ENCODE peak calls at places on chromosomes 6 and 20, in ten cellular contexts. G is IMR-90, A is heart left ventricle, E is NB4, T is GM12892, H is thyroid gland, I is GM12878, U is right lobe of liver, N is sigmoid colon, K is lower leg skin. F is an unnamed sample.

GRCh38 chr6:156884306-156884705 is 107.1 kb downstream of the ARID1B start:
- DNase-seq in G (no peak), A (no peak), E (no peak), T (no peak), H (no peak), I (no peak), U (no peak), N (no peak), K (no peak), F (no peak)

GRCh38 chr6:169807699-169808607 is 56.5 kb downstream of the ERMARD start:
- DNase-seq in G (no peak), A (no peak), E (no peak), T (no peak), H (no peak), I (no peak), U (no peak), N (no peak), K (peak), F (no peak)

GRCh38 chr20:24934101-24934661 is 14.9 kb upstream of the CST7 start:
- DNase-seq in G (no peak), A (no peak), E (no peak), T (no peak), H (no peak), I (no peak), U (no peak), N (peak), K (peak), F (no peak)

GRCh38 chr6:25354078-25354940 is 75.1 kb downstream of the CARMIL1 start:
- DNase-seq in G (peak), A (no peak), E (no peak), T (no peak), H (peak), I (no peak), U (no peak), N (no peak), K (no peak), F (no peak)

GRCh38 chr6:89433637-89434499 is 916 bp downstream of the ANKRD6 start:
- DNase-seq in G (no peak), A (no peak), E (peak), T (peak), H (peak), I (peak), U (no peak), N (no peak), K (peak), F (peak)

GRCh38 chr6:79777713-79778579 is 146.8 kb downstream of the SH3BGRL2 start:
- DNase-seq in G (peak), A (peak), E (peak), T (peak), H (peak), I (peak), U (peak), N (peak), K (peak), F (peak)

GRCh38 chr6:169963581-169964297 is 212.3 kb downstream of the ERMARD start:
- DNase-seq in G (no peak), A (no peak), E (no peak), T (no peak), H (no peak), I (no peak), U (no peak), N (peak), K (peak), F (no peak)

GRCh38 chr20:24779166-24779565 is 169.9 kb upstream of the CST7 start:
- DNase-seq in G (no peak), A (no peak), E (no peak), T (no peak), H (peak), I (no peak), U (no peak), N (peak), K (peak), F (no peak)

GRCh38 chr6:9405369-9405768 is 970.0 kb upstream of the SLC35B3 start:
- DNase-seq in G (peak), A (no peak), E (no peak), T (no peak), H (no peak), I (no peak), U (no peak), N (no peak), K (no peak), F (no peak)

GRCh38 chr20:9999660-10000059 is 35.1 kb upstream of the ANKEF1 start:
- DNase-seq in G (no peak), A (peak), E (peak), T (no peak), H (no peak), I (no peak), U (no peak), N (no peak), K (no peak), F (no peak)

GRCh38 chr20:5688431-5688972 is 61.7 kb upstream of the SHLD1 start:
- DNase-seq in G (no peak), A (peak), E (peak), T (no peak), H (no peak), I (no peak), U (peak), N (no peak), K (no peak), F (no peak)

GRCh38 chr6:144712541-144712940 is 427.4 kb downstream of the UTRN start:
- DNase-seq in G (peak), A (no peak), E (no peak), T (no peak), H (no peak), I (no peak), U (no peak), N (no peak), K (no peak), F (no peak)

GRCh38 chr6:45626087-45626891 is 248.6 kb upstream of the SUPT3H start:
- DNase-seq in G (peak), A (no peak), E (peak), T (no peak), H (peak), I (no peak), U (no peak), N (no peak), K (peak), F (no peak)

GRCh38 chr6:127784468-127784867 is 116.4 kb downstream of the THEMIS start:
- DNase-seq in G (no peak), A (no peak), E (no peak), T (no peak), H (no peak), I (no peak), U (no peak), N (no peak), K (no peak), F (no peak)

GRCh38 chr6:141531040-141531439 is 601.7 kb upstream of the GJE1 start:
- DNase-seq in G (no peak), A (no peak), E (no peak), T (no peak), H (no peak), I (no peak), U (peak), N (peak), K (no peak), F (no peak)

GRCh38 chr6:30076333-30076732 is 764 bp upstream of the RNF39 start:
- DNase-seq in G (no peak), A (no peak), E (no peak), T (no peak), H (no peak), I (no peak), U (no peak), N (no peak), K (no peak), F (no peak)

GRCh38 chr6:15853259-15853658 is 190.4 kb upstream of the DTNBP1 start:
- DNase-seq in G (no peak), A (no peak), E (no peak), T (no peak), H (no peak), I (no peak), U (no peak), N (no peak), K (no peak), F (no peak)

GRCh38 chr6:61203966-61204496 is 1082.0 kb downstream of the KHDRBS2 start:
- DNase-seq in G (no peak), A (no peak), E (no peak), T (no peak), H (no peak), I (no peak), U (no peak), N (no peak), K (no peak), F (no peak)

GRCh38 chr6:36642913-36643817 is 35.3 kb upstream of the CDKN1A start:
- DNase-seq in G (peak), A (peak), E (no peak), T (no peak), H (peak), I (no peak), U (peak), N (peak), K (peak), F (no peak)

GRCh38 chr6:132959927-132960326 is 145.6 kb downstream of the RPS12 start:
- DNase-seq in G (no peak), A (no peak), E (no peak), T (no peak), H (no peak), I (no peak), U (no peak), N (no peak), K (no peak), F (no peak)

GRCh38 chr6:67362976-67363375 is 1272.1 kb upstream of the ADGRB3 start:
- DNase-seq in G (no peak), A (no peak), E (peak), T (no peak), H (no peak), I (no peak), U (no peak), N (no peak), K (no peak), F (no peak)
- TF ChIP-seq POLR2A in G (no peak), A (no peak), E (no peak), T (no peak), H (no peak), I (no peak), U (no peak), N (no peak), K (no peak), F (no peak)

DNA sequence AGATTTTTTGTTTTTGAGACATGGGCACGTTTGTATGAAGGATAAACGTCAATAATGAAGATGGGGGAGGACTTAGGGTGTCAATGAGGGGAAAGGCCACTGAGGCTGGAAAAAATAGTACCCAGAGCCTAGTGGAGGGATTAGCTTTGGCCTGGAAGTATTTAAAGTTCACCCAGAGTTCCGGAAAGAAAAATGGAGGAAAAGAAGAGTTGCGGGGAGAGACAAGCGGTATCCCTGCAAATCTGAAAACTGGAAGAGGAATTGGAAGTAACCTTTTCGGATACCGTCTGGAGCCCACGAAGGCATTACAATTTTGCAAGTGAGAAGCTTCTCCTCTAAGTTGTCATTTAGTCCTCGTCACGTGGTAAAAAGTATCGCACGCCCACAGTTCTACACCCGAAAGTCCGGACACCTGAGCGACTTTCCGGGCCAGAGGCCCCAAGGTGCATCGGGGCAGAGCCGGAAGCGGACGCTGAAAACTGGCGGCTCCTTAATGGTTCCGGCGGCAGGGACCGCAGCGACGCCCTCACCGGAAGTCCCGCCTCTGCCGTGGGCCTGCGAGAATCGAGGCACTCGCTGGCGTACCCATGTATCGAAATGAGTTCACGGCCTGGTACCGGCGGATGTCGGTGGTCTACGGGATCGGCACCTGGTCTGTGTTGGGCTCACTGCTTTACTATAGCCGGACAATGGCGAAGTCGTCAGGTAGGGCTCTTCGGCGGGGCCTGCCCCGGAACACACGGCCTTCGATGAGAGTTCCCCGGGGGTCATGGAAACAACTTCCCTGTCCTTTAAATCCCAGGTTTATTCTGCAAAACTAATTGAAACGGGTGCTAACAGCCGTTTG is at the start of gene SMIM26:
- DNase-seq in G (peak), A (peak), E (peak), T (peak), H (peak), I (peak), U (peak), N (peak), K (peak), F (peak)
- TF ChIP-seq POLR2A in G (peak), A (no peak), E (peak), T (peak), H (peak), I (peak), U (peak), N (peak), K (no peak), F (peak)

DNA sequence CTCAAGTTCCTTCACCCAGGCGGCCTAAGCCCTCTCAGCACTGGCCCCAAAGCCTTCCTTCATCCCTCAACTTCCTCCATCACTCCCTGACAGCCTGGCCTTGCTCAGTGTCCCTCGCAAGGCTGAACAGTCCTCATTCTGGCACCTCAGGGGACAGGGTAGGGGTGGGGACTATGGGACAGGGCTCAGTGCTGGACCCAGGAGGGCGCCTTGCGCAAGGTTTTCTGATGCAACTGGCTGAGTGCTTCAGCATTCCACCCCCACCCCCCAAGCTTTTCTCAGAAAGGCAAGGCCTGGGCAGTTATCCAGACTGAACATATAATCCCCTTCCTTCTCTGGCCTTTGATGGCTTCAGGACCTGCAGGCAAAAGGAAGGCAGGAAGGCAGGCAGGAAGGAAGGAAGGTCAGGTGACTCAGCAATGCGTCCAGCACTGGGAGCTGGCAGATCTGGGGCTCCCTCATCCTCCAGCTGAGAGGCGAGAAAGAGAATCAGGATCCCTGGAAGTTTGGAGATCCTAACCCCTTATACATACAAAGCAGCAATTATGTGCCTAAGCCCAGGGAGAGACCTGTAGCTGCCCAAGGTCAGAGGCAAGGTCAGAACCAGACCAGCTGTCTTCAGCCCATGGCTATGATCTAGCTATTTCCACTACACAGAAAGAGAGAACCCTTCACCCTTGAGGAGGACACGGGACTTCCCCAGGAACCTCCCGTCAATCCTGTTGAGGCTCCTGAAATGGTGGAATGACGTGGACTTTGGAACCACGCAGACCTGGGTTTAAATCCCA is 8.6 kb upstream of the TRIB3 start:
- DNase-seq in G (peak), A (peak), E (peak), T (no peak), H (peak), I (no peak), U (peak), N (peak), K (peak), F (peak)
- TF ChIP-seq POLR2A in G (no peak), A (no peak), E (peak), T (no peak), H (peak), I (no peak), U (peak), N (no peak), K (no peak), F (peak)

GRCh38 chr6:125236536-125237327 is 65.0 kb downstream of the HDDC2 start:
- DNase-seq in G (peak), A (no peak), E (peak), T (no peak), H (no peak), I (no peak), U (no peak), N (no peak), K (no peak), F (no peak)
- TF ChIP-seq POLR2A in G (no peak), A (no peak), E (no peak), T (no peak), H (no peak), I (no peak), U (no peak), N (no peak), K (no peak), F (no peak)

GRCh38 chr6:129490551-129491245 is 219.3 kb downstream of the ARHGAP18 start:
- DNase-seq in G (peak), A (no peak), E (peak), T (peak), H (no peak), I (peak), U (no peak), N (no peak), K (no peak), F (peak)
- TF ChIP-seq POLR2A in G (peak), A (no peak), E (no peak), T (peak), H (peak), I (no peak), U (no peak), N (no peak), K (no peak), F (peak)

DNA sequence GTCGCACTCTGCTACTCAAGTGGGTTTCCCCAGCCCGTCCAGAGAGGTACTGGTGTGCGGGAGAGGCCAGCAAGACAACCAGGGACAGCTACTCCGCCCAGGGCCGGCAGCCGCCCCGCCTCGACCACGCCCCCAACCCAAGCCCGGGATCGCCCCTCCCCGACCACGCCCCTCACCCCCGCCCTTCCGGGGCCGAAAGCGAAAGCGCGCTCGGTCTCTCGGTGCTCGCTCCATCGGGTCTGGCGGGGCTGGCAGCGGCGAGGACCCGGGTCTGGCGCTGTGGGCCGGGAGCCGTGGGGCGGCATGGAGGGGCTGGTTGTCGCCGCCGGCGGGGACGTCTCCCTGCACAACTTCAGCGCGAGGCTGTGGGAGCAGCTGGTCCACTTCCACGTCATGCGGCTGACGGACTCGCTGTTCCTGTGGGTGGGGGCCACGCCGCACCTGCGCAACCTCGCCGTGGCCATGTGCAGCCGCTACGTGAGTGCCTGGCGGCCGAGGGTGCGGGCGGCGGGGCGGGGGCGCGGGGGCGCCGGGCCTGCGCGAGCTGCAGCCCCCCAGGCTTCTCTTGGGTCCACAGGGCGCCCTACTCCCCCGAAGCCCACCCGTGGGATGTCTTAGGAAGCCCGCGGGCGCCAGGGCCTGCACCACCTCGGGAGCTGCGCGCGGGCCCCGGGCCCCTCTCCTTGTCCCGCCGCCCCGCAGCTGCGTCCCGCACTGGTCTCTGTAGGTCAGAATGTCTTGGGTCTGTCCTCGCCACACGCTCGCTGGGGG is at the start of gene PSMG4:
- DNase-seq in G (peak), A (peak), E (peak), T (peak), H (peak), I (peak), U (peak), N (peak), K (peak), F (peak)
- TF ChIP-seq POLR2A in G (peak), A (no peak), E (peak), T (peak), H (peak), I (peak), U (peak), N (no peak), K (no peak), F (peak)